ENCODE peak calls at places on chromosomes 4 and X, in nine cellular contexts. R is body of pancreas, E is H9, A is NCI-H510A treated with DMSO at 0.1 percent for 48 hours, T is NCI-H2081, Y is fibroblast of gingiva, N is cardiac muscle cell, C is cerebellar nuclear complex, H is AG04450. U is an unnamed sample.

GRCh38 chr4:127162741-127163140 is 470.0 kb upstream of the INTU start:
- DNase-seq in R (no peak), E (no peak), A (no peak), T (no peak), Y (peak), N (peak), C (no peak), H (peak), U (no peak)

GRCh38 chr4:10461091-10461849 is 4.0 kb upstream of the ZNF518B start:
- DNase-seq in R (peak), E (peak), A (no peak), T (peak), Y (peak), N (peak), C (no peak), H (no peak), U (peak)

GRCh38 chrX:2679534-2680485 is 11.3 kb upstream of the CD99 start:
- DNase-seq in R (no peak), E (no peak), A (no peak), T (no peak), Y (peak), N (peak), C (no peak), H (no peak), U (peak)

GRCh38 chr4:37953620-37954325 is 6.4 kb upstream of the PTTG2 start:
- DNase-seq in R (no peak), E (no peak), A (no peak), T (no peak), Y (peak), N (peak), C (no peak), H (peak), U (no peak)

GRCh38 chr4:79964020-79964714 is 108.9 kb downstream of the ANTXR2 start:
- DNase-seq in R (no peak), E (no peak), A (no peak), T (no peak), Y (no peak), N (no peak), C (no peak), H (no peak), U (peak)

GRCh38 chr4:154660052-154660451 is 47.6 kb upstream of the FGG start:
- DNase-seq in R (peak), E (no peak), A (no peak), T (no peak), Y (no peak), N (peak), C (no peak), H (no peak), U (peak)

GRCh38 chrX:43313035-43313434 is 343.1 kb upstream of the MAOA start:
- DNase-seq in R (no peak), E (no peak), A (no peak), T (no peak), Y (no peak), N (no peak), C (no peak), H (no peak), U (no peak)

GRCh38 chrX:143571521-143571920 is 54.2 kb upstream of the SPANXN3 start:
- DNase-seq in R (no peak), E (no peak), A (no peak), T (no peak), Y (no peak), N (peak), C (no peak), H (no peak), U (no peak)

GRCh38 chr4:151443777-151444176 is 34.8 kb downstream of the FHIP1A start:
- DNase-seq in R (no peak), E (no peak), A (no peak), T (no peak), Y (no peak), N (no peak), C (no peak), H (no peak), U (no peak)

GRCh38 chr4:70979445-70980008 is 13.9 kb upstream of the DCK start:
- DNase-seq in R (no peak), E (no peak), A (no peak), T (no peak), Y (no peak), N (no peak), C (no peak), H (no peak), U (no peak)

GRCh38 chrX:53445977-53446376 is 11.8 kb upstream of the HSD17B10 start:
- DNase-seq in R (peak), E (peak), A (peak), T (no peak), Y (no peak), N (peak), C (peak), H (no peak), U (no peak)

GRCh38 chrX:12946838-12947544 is 27.9 kb upstream of the TMSB4X start:
- DNase-seq in R (peak), E (peak), A (peak), T (peak), Y (peak), N (peak), C (peak), H (peak), U (peak)

GRCh38 chr4:80172203-80172602 is 25.1 kb upstream of the PRDM8 start:
- DNase-seq in R (no peak), E (no peak), A (no peak), T (no peak), Y (no peak), N (no peak), C (no peak), H (no peak), U (no peak)

GRCh38 chrX:69156638-69157037 is 8.6 kb downstream of the PJA1 start:
- DNase-seq in R (no peak), E (peak), A (no peak), T (no peak), Y (no peak), N (no peak), C (no peak), H (no peak), U (no peak)

GRCh38 chrX:21708116-21708515 is 49.8 kb downstream of the SMPX start:
- DNase-seq in R (no peak), E (no peak), A (no peak), T (no peak), Y (no peak), N (peak), C (no peak), H (no peak), U (no peak)

GRCh38 chrX:124555036-124555595 is 208.8 kb downstream of the SH2D1A start:
- DNase-seq in R (no peak), E (no peak), A (no peak), T (no peak), Y (peak), N (peak), C (no peak), H (peak), U (peak)

GRCh38 chrX:155612312-155613224 is at the start of gene TMLHE:
- DNase-seq in R (peak), E (peak), A (peak), T (peak), Y (peak), N (peak), C (peak), H (peak), U (peak)

GRCh38 chrX:100673397-100673953 is 29.5 kb downstream of the SRPX2 start:
- DNase-seq in R (no peak), E (no peak), A (no peak), T (no peak), Y (peak), N (peak), C (no peak), H (peak), U (peak)

GRCh38 chrX:131778269-131779218 is 234.7 kb downstream of the OR13H1 start:
- DNase-seq in R (no peak), E (no peak), A (no peak), T (peak), Y (no peak), N (no peak), C (peak), H (no peak), U (peak)

GRCh38 chrX:69032601-69033000 is 132.7 kb downstream of the PJA1 start:
- DNase-seq in R (no peak), E (no peak), A (no peak), T (no peak), Y (no peak), N (no peak), C (no peak), H (no peak), U (no peak)

GRCh38 chr4:20954541-20954940 is 254.3 kb downstream of the PACRGL start:
- DNase-seq in R (no peak), E (no peak), A (no peak), T (no peak), Y (no peak), N (no peak), C (no peak), H (no peak), U (no peak)

GRCh38 chr4:5755161-5755560 is 44.2 kb downstream of the EVC start:
- DNase-seq in R (no peak), E (no peak), A (no peak), T (no peak), Y (no peak), N (no peak), C (no peak), H (no peak), U (no peak)

GRCh38 chr4:93891244-93891643 is 62.7 kb downstream of the ATOH1 start:
- DNase-seq in R (no peak), E (no peak), A (no peak), T (no peak), Y (no peak), N (no peak), C (no peak), H (no peak), U (no peak)

GRCh38 chrX:131729295-131729694 is 185.4 kb downstream of the OR13H1 start:
- DNase-seq in R (no peak), E (no peak), A (no peak), T (peak), Y (no peak), N (no peak), C (peak), H (no peak), U (peak)

GRCh38 chr4:6066191-6066590 is 48.0 kb upstream of the C4orf50 start:
- DNase-seq in R (no peak), E (no peak), A (no peak), T (no peak), Y (no peak), N (no peak), C (no peak), H (no peak), U (no peak)

GRCh38 chr4:179196511-179196910 is 1754.3 kb upstream of the AGA start:
- DNase-seq in R (no peak), E (no peak), A (no peak), T (peak), Y (no peak), N (no peak), C (no peak), H (peak), U (peak)

GRCh38 chr4:66574145-66574978 is 904.1 kb upstream of the EPHA5 start:
- DNase-seq in R (no peak), E (peak), A (no peak), T (no peak), Y (peak), N (peak), C (no peak), H (no peak), U (peak)